ENCODE peak calls at places on chromosomes 5 and 9, in ten cellular contexts. One of them, this sample, is unnamed. For H3K9me3, the result is how much of the 10 kb centered on the place peaks cover.

GRCh38 chr9:95822583-95823431 is 52.7 kb upstream of the ERCC6L2 start:
- DNase-seq in BE2C: no peak
- DNase-seq in right cardiac atrium: no peak
- DNase-seq in fibroblast of lung: peak
- DNase-seq in effector memory CD4-positive, alpha-beta T cell: no peak
- DNase-seq in neural progenitor cell: no peak
- DNase-seq in hepatocyte: peak
- DNase-seq in small intestine: no peak
- DNase-seq in GM23248: peak
- DNase-seq in AG04450: peak
- DNase-seq in this sample: no peak

GRCh38 chr9:130112244-130113151 is 58.8 kb downstream of the GPR107 start:
- DNase-seq in BE2C: no peak
- DNase-seq in small intestine: no peak
- DNase-seq in AG04450: no peak
- DNase-seq in neural progenitor cell: no peak
- DNase-seq in right cardiac atrium: no peak
- DNase-seq in GM23248: no peak
- DNase-seq in hepatocyte: no peak
- DNase-seq in fibroblast of lung: no peak
- DNase-seq in effector memory CD4-positive, alpha-beta T cell: no peak
- DNase-seq in this sample: no peak

GRCh38 chr9:114852050-114852594 is 46.3 kb upstream of the TNFSF15 start:
- DNase-seq in effector memory CD4-positive, alpha-beta T cell: no peak
- DNase-seq in BE2C: no peak
- DNase-seq in small intestine: no peak
- DNase-seq in hepatocyte: no peak
- DNase-seq in right cardiac atrium: no peak
- DNase-seq in neural progenitor cell: no peak
- DNase-seq in GM23248: peak
- DNase-seq in AG04450: peak
- DNase-seq in fibroblast of lung: peak
- DNase-seq in this sample: no peak

GRCh38 chr5:98397081-98397480 is 376.4 kb upstream of the RGMB start:
- DNase-seq in BE2C: no peak
- DNase-seq in hepatocyte: no peak
- DNase-seq in neural progenitor cell: no peak
- DNase-seq in AG04450: no peak
- DNase-seq in GM23248: peak
- DNase-seq in effector memory CD4-positive, alpha-beta T cell: no peak
- DNase-seq in fibroblast of lung: peak
- DNase-seq in small intestine: no peak
- DNase-seq in right cardiac atrium: no peak
- DNase-seq in this sample: no peak

GRCh38 chr5:82884821-82885471 is 192.2 kb downstream of the TMEM167A start:
- DNase-seq in right cardiac atrium: no peak
- DNase-seq in AG04450: no peak
- DNase-seq in BE2C: no peak
- DNase-seq in neural progenitor cell: no peak
- DNase-seq in fibroblast of lung: no peak
- DNase-seq in GM23248: no peak
- DNase-seq in small intestine: no peak
- DNase-seq in effector memory CD4-positive, alpha-beta T cell: no peak
- DNase-seq in hepatocyte: no peak
- DNase-seq in this sample: no peak

GRCh38 chr9:133460405-133461175 is 812 bp downstream of the CACFD1 start:
- DNase-seq in effector memory CD4-positive, alpha-beta T cell: peak
- DNase-seq in BE2C: peak
- DNase-seq in small intestine: peak
- DNase-seq in right cardiac atrium: no peak
- DNase-seq in AG04450: no peak
- DNase-seq in hepatocyte: peak
- DNase-seq in fibroblast of lung: peak
- DNase-seq in neural progenitor cell: peak
- DNase-seq in GM23248: peak
- DNase-seq in this sample: no peak

GRCh38 chr5:30103056-30104020 is 1090.1 kb upstream of the CDH6 start:
- DNase-seq in AG04450: no peak
- DNase-seq in BE2C: no peak
- DNase-seq in effector memory CD4-positive, alpha-beta T cell: no peak
- DNase-seq in hepatocyte: no peak
- DNase-seq in fibroblast of lung: peak
- DNase-seq in small intestine: no peak
- DNase-seq in right cardiac atrium: no peak
- DNase-seq in GM23248: no peak
- DNase-seq in neural progenitor cell: no peak
- DNase-seq in this sample: no peak

GRCh38 chr9:129333961-129334743 is 156.1 kb upstream of the IER5L start:
- DNase-seq in hepatocyte: peak
- DNase-seq in AG04450: peak
- DNase-seq in right cardiac atrium: peak
- DNase-seq in GM23248: peak
- DNase-seq in small intestine: peak
- DNase-seq in BE2C: peak
- DNase-seq in fibroblast of lung: peak
- DNase-seq in neural progenitor cell: peak
- DNase-seq in effector memory CD4-positive, alpha-beta T cell: no peak
- DNase-seq in this sample: no peak

GRCh38 chr5:158463188-158463587 is 604.2 kb upstream of the CLINT1 start:
- DNase-seq in effector memory CD4-positive, alpha-beta T cell: no peak
- DNase-seq in fibroblast of lung: peak
- DNase-seq in BE2C: no peak
- DNase-seq in GM23248: peak
- DNase-seq in right cardiac atrium: no peak
- DNase-seq in neural progenitor cell: no peak
- DNase-seq in AG04450: no peak
- DNase-seq in hepatocyte: no peak
- DNase-seq in small intestine: no peak
- DNase-seq in this sample: no peak

GRCh38 chr5:3265131-3265885 is 330.3 kb upstream of the IRX1 start:
- DNase-seq in AG04450: no peak
- DNase-seq in effector memory CD4-positive, alpha-beta T cell: no peak
- DNase-seq in fibroblast of lung: no peak
- DNase-seq in GM23248: no peak
- DNase-seq in BE2C: no peak
- DNase-seq in hepatocyte: no peak
- DNase-seq in small intestine: no peak
- DNase-seq in right cardiac atrium: no peak
- DNase-seq in neural progenitor cell: no peak
- DNase-seq in this sample: no peak

GRCh38 chr9:113997610-113998009 is 80.5 kb downstream of the AMBP start:
- DNase-seq in fibroblast of lung: no peak
- DNase-seq in hepatocyte: no peak
- DNase-seq in right cardiac atrium: no peak
- DNase-seq in effector memory CD4-positive, alpha-beta T cell: no peak
- DNase-seq in small intestine: no peak
- DNase-seq in GM23248: no peak
- DNase-seq in neural progenitor cell: no peak
- DNase-seq in AG04450: no peak
- DNase-seq in BE2C: no peak
- DNase-seq in this sample: no peak

GRCh38 chr9:75483636-75484035 is 395.3 kb downstream of the OSTF1 start:
- DNase-seq in fibroblast of lung: peak
- DNase-seq in AG04450: no peak
- DNase-seq in GM23248: no peak
- DNase-seq in neural progenitor cell: no peak
- DNase-seq in BE2C: no peak
- DNase-seq in right cardiac atrium: no peak
- DNase-seq in effector memory CD4-positive, alpha-beta T cell: no peak
- DNase-seq in small intestine: no peak
- DNase-seq in hepatocyte: no peak
- DNase-seq in this sample: no peak

DNA sequence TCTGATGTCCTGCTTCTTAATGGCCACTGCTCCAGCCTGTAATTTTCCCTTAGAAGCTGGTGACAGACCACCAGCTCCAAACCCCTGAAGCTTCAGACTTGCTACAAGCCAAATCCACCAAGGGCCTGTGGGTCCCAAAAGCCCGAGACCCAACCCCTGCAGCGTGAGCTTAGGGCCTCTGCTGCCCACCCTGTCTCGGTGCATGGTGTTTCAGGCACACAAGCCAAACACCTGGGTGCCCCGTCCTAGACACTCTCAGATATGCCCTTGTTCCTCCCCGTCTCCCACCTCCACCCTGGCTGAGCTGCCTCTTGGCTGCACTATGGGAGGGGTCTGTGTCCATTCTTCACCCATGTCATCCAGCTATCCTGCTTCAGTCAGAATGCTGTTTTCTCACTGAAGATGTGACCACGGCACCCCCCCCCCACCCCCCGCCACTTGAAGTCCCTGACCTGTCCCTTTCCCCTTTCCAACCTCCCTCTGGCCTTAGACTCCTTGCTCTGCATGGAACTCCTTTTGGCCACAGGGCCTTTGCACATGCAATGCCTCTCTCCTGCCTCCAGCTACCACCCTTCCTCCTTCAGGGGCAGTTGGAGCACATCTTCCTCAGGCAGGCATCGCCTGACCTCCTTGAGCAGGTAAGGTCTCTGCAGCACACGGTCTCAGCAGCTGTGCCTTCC is 55.8 kb downstream of the ZNF354C start:
- DNase-seq in neural progenitor cell: no peak
- DNase-seq in BE2C: no peak
- DNase-seq in right cardiac atrium: no peak
- DNase-seq in fibroblast of lung: no peak
- DNase-seq in AG04450: no peak
- DNase-seq in small intestine: no peak
- DNase-seq in GM23248: no peak
- DNase-seq in hepatocyte: no peak
- DNase-seq in effector memory CD4-positive, alpha-beta T cell: no peak
- DNase-seq in this sample: no peak
- H3K9me3 ChIP-seq in neural progenitor cell: under half
- H3K9me3 ChIP-seq in BE2C: under half
- H3K9me3 ChIP-seq in right cardiac atrium: under half
- H3K9me3 ChIP-seq in fibroblast of lung: under half
- H3K9me3 ChIP-seq in AG04450: half or more
- H3K9me3 ChIP-seq in small intestine: under half
- H3K9me3 ChIP-seq in GM23248: under half
- H3K9me3 ChIP-seq in hepatocyte: under half
- H3K9me3 ChIP-seq in effector memory CD4-positive, alpha-beta T cell: under half
- H3K9me3 ChIP-seq in this sample: under half

DNA sequence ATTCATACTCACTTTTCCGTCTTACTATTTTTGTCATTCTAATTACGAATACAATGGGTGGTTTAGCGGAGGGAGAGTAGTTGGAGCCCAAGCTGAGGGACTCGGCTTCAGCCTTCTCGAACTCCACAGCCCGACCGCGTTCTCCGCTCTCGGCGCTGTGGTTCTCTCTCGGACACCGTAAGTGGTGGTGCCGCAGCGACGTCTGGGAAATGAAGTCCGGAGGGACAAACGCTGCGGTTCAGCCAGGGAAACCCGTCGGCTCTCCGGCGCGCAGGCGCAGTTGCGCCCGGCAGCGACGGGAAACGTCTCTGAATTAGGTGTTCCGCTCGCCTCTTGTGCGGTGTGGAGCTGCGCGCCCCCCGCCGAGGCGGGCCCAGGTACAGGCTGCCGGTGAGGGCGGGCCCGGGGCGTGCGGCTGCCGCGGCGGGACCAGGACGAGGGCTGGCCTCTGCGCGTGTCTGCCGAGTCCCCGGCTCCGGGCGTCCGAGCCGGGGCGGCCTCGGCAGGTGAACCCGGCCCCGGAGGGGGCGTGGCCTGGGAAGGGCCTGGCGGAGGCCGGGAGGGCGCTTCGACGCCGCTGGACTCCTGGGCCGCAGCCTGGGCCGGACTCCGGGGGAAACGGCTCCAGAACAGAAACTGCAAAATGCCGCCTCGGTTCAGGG is at the start of gene ZNF879:
- DNase-seq in GM23248: peak
- DNase-seq in fibroblast of lung: peak
- DNase-seq in hepatocyte: peak
- DNase-seq in neural progenitor cell: peak
- DNase-seq in AG04450: peak
- DNase-seq in small intestine: peak
- DNase-seq in effector memory CD4-positive, alpha-beta T cell: peak
- DNase-seq in right cardiac atrium: peak
- DNase-seq in BE2C: peak
- DNase-seq in this sample: peak
- H3K9me3 ChIP-seq in GM23248: under half
- H3K9me3 ChIP-seq in fibroblast of lung: under half
- H3K9me3 ChIP-seq in hepatocyte: under half
- H3K9me3 ChIP-seq in neural progenitor cell: under half
- H3K9me3 ChIP-seq in AG04450: under half
- H3K9me3 ChIP-seq in small intestine: under half
- H3K9me3 ChIP-seq in effector memory CD4-positive, alpha-beta T cell: under half
- H3K9me3 ChIP-seq in right cardiac atrium: under half
- H3K9me3 ChIP-seq in BE2C: under half
- H3K9me3 ChIP-seq in this sample: under half

GRCh38 chr9:63817622-63818518 is 1467.1 kb downstream of the FOXD4L5 start:
- DNase-seq in effector memory CD4-positive, alpha-beta T cell: peak
- DNase-seq in AG04450: no peak
- DNase-seq in GM23248: peak
- DNase-seq in fibroblast of lung: peak
- DNase-seq in right cardiac atrium: peak
- DNase-seq in BE2C: peak
- DNase-seq in neural progenitor cell: peak
- DNase-seq in small intestine: peak
- DNase-seq in hepatocyte: peak
- DNase-seq in this sample: peak

GRCh38 chr9:63816742-63817621 is 1468.0 kb downstream of the FOXD4L5 start:
- DNase-seq in fibroblast of lung: peak
- DNase-seq in hepatocyte: peak
- DNase-seq in small intestine: peak
- DNase-seq in AG04450: peak
- DNase-seq in effector memory CD4-positive, alpha-beta T cell: peak
- DNase-seq in BE2C: peak
- DNase-seq in GM23248: peak
- DNase-seq in right cardiac atrium: peak
- DNase-seq in neural progenitor cell: peak
- DNase-seq in this sample: peak
- H3K9me3 ChIP-seq in fibroblast of lung: under half
- H3K9me3 ChIP-seq in hepatocyte: under half
- H3K9me3 ChIP-seq in small intestine: under half
- H3K9me3 ChIP-seq in AG04450: half or more
- H3K9me3 ChIP-seq in effector memory CD4-positive, alpha-beta T cell: under half
- H3K9me3 ChIP-seq in BE2C: under half
- H3K9me3 ChIP-seq in GM23248: under half
- H3K9me3 ChIP-seq in right cardiac atrium: under half
- H3K9me3 ChIP-seq in neural progenitor cell: under half
- H3K9me3 ChIP-seq in this sample: under half

DNA sequence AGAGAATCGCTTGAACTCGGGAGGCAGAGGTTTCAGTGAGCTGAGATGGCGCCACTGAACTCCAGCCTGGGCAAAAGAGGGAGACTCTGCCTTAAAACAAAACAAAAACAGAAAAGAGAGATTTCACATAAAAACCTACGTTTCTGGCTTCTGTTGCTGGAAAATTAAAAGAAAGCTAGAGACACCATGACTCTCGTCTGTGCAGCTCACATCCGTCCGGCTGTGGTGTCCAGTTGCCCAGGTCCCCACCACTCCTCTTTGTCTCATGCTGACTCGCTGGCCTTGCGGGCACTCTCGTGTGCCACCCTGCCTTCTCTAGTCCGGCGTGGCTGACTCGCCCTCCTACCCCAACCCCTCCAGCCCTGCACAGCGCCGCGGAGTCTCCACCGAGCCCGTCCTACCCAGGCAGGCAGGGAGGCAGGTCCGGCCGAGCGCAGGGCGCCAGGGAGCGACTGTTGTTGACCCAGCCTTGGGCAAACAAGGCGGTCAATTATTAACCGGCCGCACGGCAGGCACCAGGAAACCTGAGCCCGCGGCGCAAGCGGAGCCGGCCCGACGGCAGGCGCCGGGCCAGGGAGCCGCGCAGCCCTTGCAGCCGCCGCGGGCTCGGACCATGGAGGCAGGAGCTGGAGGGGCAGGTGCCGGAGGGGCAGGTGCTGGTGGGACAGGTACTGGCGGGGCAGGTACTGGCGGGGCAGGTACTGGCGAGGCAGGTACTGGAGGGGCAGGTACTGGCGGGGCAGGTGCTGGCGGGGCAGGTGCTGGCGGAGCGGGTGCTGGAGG is at the start of gene PRRT1B:
- DNase-seq in effector memory CD4-positive, alpha-beta T cell: no peak
- DNase-seq in right cardiac atrium: no peak
- DNase-seq in neural progenitor cell: no peak
- DNase-seq in hepatocyte: peak
- DNase-seq in BE2C: no peak
- DNase-seq in GM23248: peak
- DNase-seq in AG04450: no peak
- DNase-seq in small intestine: peak
- DNase-seq in fibroblast of lung: no peak
- DNase-seq in this sample: no peak
- H3K9me3 ChIP-seq in effector memory CD4-positive, alpha-beta T cell: under half
- H3K9me3 ChIP-seq in right cardiac atrium: under half
- H3K9me3 ChIP-seq in neural progenitor cell: under half
- H3K9me3 ChIP-seq in hepatocyte: under half
- H3K9me3 ChIP-seq in BE2C: under half
- H3K9me3 ChIP-seq in GM23248: under half
- H3K9me3 ChIP-seq in AG04450: under half
- H3K9me3 ChIP-seq in small intestine: under half
- H3K9me3 ChIP-seq in fibroblast of lung: under half
- H3K9me3 ChIP-seq in this sample: under half

This sample was measured in T-helper 17 cell.